ENCODE peak calls at places on chromosome 1, in five cellular contexts. F, V, P, R and H are unnamed samples.

GRCh38 chr1:41626146-41626545 is 141.7 kb upstream of the EDN2 start:
- DNase-seq in F (no peak), V (no peak), P (peak), R (peak), H (no peak)

GRCh38 chr1:40244138-40244744 is 3.5 kb upstream of the TMCO2 start:
- DNase-seq in F (no peak), V (no peak), P (no peak), R (no peak), H (no peak)

GRCh38 chr1:162373541-162374375 is 2.9 kb downstream of the SPATA46 start:
- DNase-seq in F (no peak), V (no peak), P (peak), R (peak), H (no peak)

GRCh38 chr1:15540201-15540600 is 13.6 kb downstream of the DNAJC16 start:
- DNase-seq in F (no peak), V (no peak), P (no peak), R (no peak), H (no peak)

GRCh38 chr1:86965827-86966182 is 51.4 kb downstream of the HS2ST1 start:
- DNase-seq in F (no peak), V (no peak), P (no peak), R (no peak), H (peak)

GRCh38 chr1:53373246-53373645 is 45.4 kb upstream of the LRP8 start:
- DNase-seq in F (peak), V (no peak), P (no peak), R (no peak), H (no peak)

GRCh38 chr1:40182956-40183710 is 21.9 kb downstream of the RLF start:
- DNase-seq in F (no peak), V (no peak), P (no peak), R (no peak), H (no peak)

GRCh38 chr1:238239343-238239742 is 348.6 kb upstream of the ZP4 start:
- DNase-seq in F (no peak), V (no peak), P (no peak), R (no peak), H (no peak)

GRCh38 chr1:159881930-159882839 is 17.8 kb downstream of the CFAP45 start:
- DNase-seq in F (peak), V (peak), P (peak), R (peak), H (no peak)

GRCh38 chr1:199273837-199274379 is 635.1 kb downstream of the PTPRC start:
- DNase-seq in F (peak), V (no peak), P (peak), R (no peak), H (no peak)

GRCh38 chr1:220420700-220421099 is 107.2 kb upstream of the MARK1 start:
- DNase-seq in F (no peak), V (no peak), P (no peak), R (no peak), H (no peak)